ENCODE peak calls at places on chromosomes 12 and 14, in five cellular contexts. One of them, this sample, is unnamed.
A peak's percentile ranks its signal among the peaks of the same experiment; 100 is the strongest.

GRCh38 chr14:63470877-63471565 is 72.2 kb downstream of the PPP2R5E start:
- DNase-seq in DMS79 treated with DMSO at 0.1 percent for 48 hours: no peak
- DNase-seq in dorsolateral prefrontal cortex: no peak
- DNase-seq in upper lobe of left lung: no peak
- DNase-seq in cardiac fibroblast: peak; percentile 65
- DNase-seq in this sample: no peak

GRCh38 chr12:1635656-1636055 is 6.6 kb downstream of the WNT5B start:
- DNase-seq in upper lobe of left lung: no peak
- DNase-seq in dorsolateral prefrontal cortex: no peak
- DNase-seq in cardiac fibroblast: no peak
- DNase-seq in DMS79 treated with DMSO at 0.1 percent for 48 hours: no peak
- DNase-seq in this sample: no peak

GRCh38 chr14:74905595-74906142 is 17.4 kb downstream of the RPS6KL1 start:
- DNase-seq in upper lobe of left lung: peak; percentile 68
- DNase-seq in DMS79 treated with DMSO at 0.1 percent for 48 hours: peak; percentile 28
- DNase-seq in cardiac fibroblast: peak; percentile 61
- DNase-seq in dorsolateral prefrontal cortex: peak; percentile 75
- DNase-seq in this sample: peak; percentile 11

GRCh38 chr14:103686831-103687485 is 28.3 kb downstream of the XRCC3 start:
- DNase-seq in cardiac fibroblast: peak; percentile 79
- DNase-seq in dorsolateral prefrontal cortex: no peak
- DNase-seq in DMS79 treated with DMSO at 0.1 percent for 48 hours: no peak
- DNase-seq in upper lobe of left lung: no peak
- DNase-seq in this sample: no peak

GRCh38 chr12:55963760-55964159 is 2.1 kb downstream of the PMEL start:
- DNase-seq in upper lobe of left lung: no peak
- DNase-seq in DMS79 treated with DMSO at 0.1 percent for 48 hours: no peak
- DNase-seq in dorsolateral prefrontal cortex: no peak
- DNase-seq in cardiac fibroblast: no peak
- DNase-seq in this sample: no peak

GRCh38 chr12:132458441-132459225 is 31.3 kb upstream of the FBRSL1 start:
- DNase-seq in upper lobe of left lung: no peak
- DNase-seq in cardiac fibroblast: no peak
- DNase-seq in DMS79 treated with DMSO at 0.1 percent for 48 hours: no peak
- DNase-seq in dorsolateral prefrontal cortex: no peak
- DNase-seq in this sample: no peak

GRCh38 chr14:90871605-90872233 is 55.5 kb upstream of the TTC7B start:
- DNase-seq in cardiac fibroblast: peak; percentile 56
- DNase-seq in DMS79 treated with DMSO at 0.1 percent for 48 hours: no peak
- DNase-seq in dorsolateral prefrontal cortex: no peak
- DNase-seq in upper lobe of left lung: no peak
- DNase-seq in this sample: no peak

GRCh38 chr12:49342914-49343731 is 3.6 kb upstream of the DNAJC22 start:
- DNase-seq in dorsolateral prefrontal cortex: no peak
- DNase-seq in cardiac fibroblast: no peak
- DNase-seq in upper lobe of left lung: peak; percentile 17
- DNase-seq in DMS79 treated with DMSO at 0.1 percent for 48 hours: peak; percentile 41
- DNase-seq in this sample: no peak

GRCh38 chr12:112413846-112414625 is 4.6 kb upstream of the RPL6 start:
- DNase-seq in upper lobe of left lung: no peak
- DNase-seq in dorsolateral prefrontal cortex: no peak
- DNase-seq in DMS79 treated with DMSO at 0.1 percent for 48 hours: no peak
- DNase-seq in cardiac fibroblast: no peak
- DNase-seq in this sample: no peak

GRCh38 chr14:95235767-95236166 is 78.4 kb upstream of the DICER1 start:
- DNase-seq in DMS79 treated with DMSO at 0.1 percent for 48 hours: no peak
- DNase-seq in cardiac fibroblast: no peak
- DNase-seq in upper lobe of left lung: no peak
- DNase-seq in dorsolateral prefrontal cortex: no peak
- DNase-seq in this sample: no peak

GRCh38 chr14:90253826-90254225 is 2.5 kb upstream of the PSMC1 start:
- DNase-seq in cardiac fibroblast: no peak
- DNase-seq in upper lobe of left lung: no peak
- DNase-seq in dorsolateral prefrontal cortex: no peak
- DNase-seq in DMS79 treated with DMSO at 0.1 percent for 48 hours: no peak
- DNase-seq in this sample: no peak

GRCh38 chr12:120932956-120933526 is 28.9 kb upstream of the SPPL3 start:
- DNase-seq in dorsolateral prefrontal cortex: no peak
- DNase-seq in cardiac fibroblast: no peak
- DNase-seq in upper lobe of left lung: no peak
- DNase-seq in DMS79 treated with DMSO at 0.1 percent for 48 hours: no peak
- DNase-seq in this sample: no peak

GRCh38 chr14:51547260-51547659 is 104.5 kb upstream of the FRMD6 start:
- DNase-seq in DMS79 treated with DMSO at 0.1 percent for 48 hours: peak; percentile 56
- DNase-seq in cardiac fibroblast: peak; percentile 98
- DNase-seq in dorsolateral prefrontal cortex: no peak
- DNase-seq in upper lobe of left lung: no peak
- DNase-seq in this sample: peak; percentile 10

GRCh38 chr12:131082795-131083194 is 129.1 kb downstream of the ADGRD1 start:
- DNase-seq in cardiac fibroblast: no peak
- DNase-seq in DMS79 treated with DMSO at 0.1 percent for 48 hours: no peak
- DNase-seq in dorsolateral prefrontal cortex: no peak
- DNase-seq in upper lobe of left lung: no peak
- DNase-seq in this sample: no peak

GRCh38 chr12:46661161-46661845 is 164.5 kb downstream of the SLC38A4 start:
- DNase-seq in cardiac fibroblast: peak; percentile 95
- DNase-seq in DMS79 treated with DMSO at 0.1 percent for 48 hours: peak; percentile 42
- DNase-seq in dorsolateral prefrontal cortex: no peak
- DNase-seq in upper lobe of left lung: peak; percentile 22
- DNase-seq in this sample: peak; percentile 74

GRCh38 chr12:127389923-127390322 is 877.0 kb upstream of the TMEM132C start:
- DNase-seq in dorsolateral prefrontal cortex: no peak
- DNase-seq in upper lobe of left lung: no peak
- DNase-seq in DMS79 treated with DMSO at 0.1 percent for 48 hours: no peak
- DNase-seq in cardiac fibroblast: peak; percentile 31
- DNase-seq in this sample: no peak

GRCh38 chr14:49920260-49920659 is 27.4 kb downstream of the ARF6 start:
- DNase-seq in upper lobe of left lung: no peak
- DNase-seq in dorsolateral prefrontal cortex: no peak
- DNase-seq in DMS79 treated with DMSO at 0.1 percent for 48 hours: no peak
- DNase-seq in cardiac fibroblast: no peak
- DNase-seq in this sample: no peak

GRCh38 chr12:107320929-107321618 is 227.7 kb upstream of the CRY1 start:
- DNase-seq in DMS79 treated with DMSO at 0.1 percent for 48 hours: peak; percentile 62
- DNase-seq in upper lobe of left lung: no peak
- DNase-seq in dorsolateral prefrontal cortex: peak; percentile 48
- DNase-seq in cardiac fibroblast: no peak
- DNase-seq in this sample: peak; percentile 83

GRCh38 chr12:53523131-53523530 is 15.8 kb upstream of the NPFF start:
- DNase-seq in dorsolateral prefrontal cortex: no peak
- DNase-seq in upper lobe of left lung: no peak
- DNase-seq in cardiac fibroblast: no peak
- DNase-seq in DMS79 treated with DMSO at 0.1 percent for 48 hours: no peak
- DNase-seq in this sample: no peak

GRCh38 chr12:45619736-45620135 is 109.8 kb upstream of the ARID2 start:
- DNase-seq in cardiac fibroblast: no peak
- DNase-seq in DMS79 treated with DMSO at 0.1 percent for 48 hours: no peak
- DNase-seq in upper lobe of left lung: no peak
- DNase-seq in dorsolateral prefrontal cortex: no peak
- DNase-seq in this sample: no peak

GRCh38 chr12:26668847-26669246 is 164.1 kb downstream of the ITPR2 start:
- DNase-seq in upper lobe of left lung: no peak
- DNase-seq in cardiac fibroblast: peak; percentile 41
- DNase-seq in dorsolateral prefrontal cortex: no peak
- DNase-seq in DMS79 treated with DMSO at 0.1 percent for 48 hours: no peak
- DNase-seq in this sample: no peak

GRCh38 chr12:114780746-114781399 is 96.9 kb upstream of the TBX3 start:
- DNase-seq in upper lobe of left lung: no peak
- DNase-seq in DMS79 treated with DMSO at 0.1 percent for 48 hours: peak; percentile 91
- DNase-seq in cardiac fibroblast: no peak
- DNase-seq in dorsolateral prefrontal cortex: no peak
- DNase-seq in this sample: peak; percentile 84